ENCODE peak calls at places on chromosome 10, in nine cellular contexts. A is dorsolateral prefrontal cortex; S is CD8-positive, alpha-beta T cell; I is ovary; P is adrenal gland; Q is B cell; B is neural crest cell; L is AG09319; R is endothelial cell. H is an unnamed sample.

GRCh38 chr10:76329891-76330575 is 898.6 kb downstream of the LRMDA start:
- DNase-seq in A (no peak), S (no peak), I (no peak), P (no peak), Q (no peak), B (no peak), L (no peak), R (no peak), H (no peak)

GRCh38 chr10:104013489-104013888 is 46.5 kb downstream of the SLK start:
- DNase-seq in A (no peak), S (no peak), I (no peak), P (no peak), Q (no peak), B (no peak), L (no peak), R (no peak), H (no peak)

GRCh38 chr10:79562135-79562756 is 2.0 kb upstream of the SFTPA2 start:
- DNase-seq in A (peak; percentile 77), S (peak; percentile 51), I (peak; percentile 51), P (peak; percentile 70), Q (peak; percentile 57), B (peak; percentile 73), L (peak; percentile 12), R (peak; percentile 77), H (peak; percentile 53)

GRCh38 chr10:17644485-17644964 is 574 bp downstream of the STAM start:
- DNase-seq in A (no peak), S (no peak), I (no peak), P (no peak), Q (no peak), B (peak; percentile 2), L (no peak), R (no peak), H (no peak)

GRCh38 chr10:96448021-96448457 is 65.7 kb downstream of the TLL2 start:
- DNase-seq in A (no peak), S (no peak), I (no peak), P (no peak), Q (no peak), B (no peak), L (no peak), R (no peak), H (peak; percentile 54)

GRCh38 chr10:70738425-70739121 is 46.6 kb downstream of the TBATA start:
- DNase-seq in A (no peak), S (no peak), I (no peak), P (no peak), Q (no peak), B (no peak), L (no peak), R (no peak), H (no peak)

GRCh38 chr10:72243822-72244437 is 27.9 kb upstream of the ASCC1 start:
- DNase-seq in A (no peak), S (no peak), I (peak; percentile 52), P (no peak), Q (no peak), B (no peak), L (peak; percentile 94), R (no peak), H (no peak)

GRCh38 chr10:103584216-103585010 is 90.9 kb downstream of the NEURL1 start:
- DNase-seq in A (no peak), S (peak; percentile 70), I (peak; percentile 75), P (no peak), Q (peak; percentile 83), B (no peak), L (no peak), R (no peak), H (peak; percentile 66)

GRCh38 chr10:20622522-20623270 is 274.4 kb downstream of the NEBL start:
- DNase-seq in A (no peak), S (no peak), I (no peak), P (no peak), Q (no peak), B (no peak), L (peak; percentile 77), R (no peak), H (no peak)

GRCh38 chr10:120978589-120979252 is 127.6 kb downstream of the WDR11 start:
- DNase-seq in A (no peak), S (no peak), I (no peak), P (no peak), Q (no peak), B (no peak), L (no peak), R (no peak), H (no peak)

DNA sequence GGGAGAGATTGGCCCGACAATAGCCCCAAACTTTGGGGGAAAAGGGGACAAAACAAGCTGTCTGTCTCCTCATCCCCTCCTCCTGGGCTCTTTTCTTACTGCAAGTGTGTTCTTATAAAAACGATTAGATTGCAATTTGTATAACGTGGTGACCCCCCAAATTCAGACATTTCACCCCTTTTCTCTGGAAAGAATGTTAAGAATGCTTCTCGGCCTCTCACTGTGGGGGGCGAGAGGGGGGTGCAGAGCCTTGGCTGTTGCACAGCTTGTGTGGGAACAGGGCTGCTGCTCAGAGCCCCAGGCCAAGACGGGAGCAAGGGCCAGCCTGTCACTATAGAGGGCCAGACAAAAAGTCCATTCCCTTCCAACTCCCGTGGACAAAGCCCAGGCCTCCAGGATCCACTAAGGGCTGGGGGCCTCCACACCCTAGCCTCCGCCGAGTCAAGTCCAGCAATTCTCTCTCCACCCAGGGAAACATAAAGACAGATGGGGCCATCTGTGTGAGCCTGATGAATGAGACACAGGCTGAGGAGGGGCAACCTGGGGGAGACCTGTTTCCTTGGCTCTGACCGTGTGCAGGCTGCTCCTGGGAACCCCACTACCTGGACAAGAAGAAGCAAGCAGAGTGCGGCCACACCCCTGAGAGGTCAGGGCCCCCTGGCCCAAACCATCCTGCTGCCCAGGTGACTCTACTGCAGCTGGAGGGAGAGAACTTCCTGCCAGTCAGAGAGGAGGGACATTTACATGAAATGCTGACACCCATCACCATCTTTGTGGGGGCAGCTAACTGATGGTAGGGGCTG is 27.0 kb downstream of the DPCD start:
- DNase-seq in A (no peak), S (no peak), I (no peak), P (no peak), Q (no peak), B (no peak), L (no peak), R (no peak), H (no peak)
- TF ChIP-seq CTCF in A (no peak), S (no peak), I (no peak), P (no peak), Q (no peak), B (no peak), L (no peak), R (no peak), H (no peak)

DNA sequence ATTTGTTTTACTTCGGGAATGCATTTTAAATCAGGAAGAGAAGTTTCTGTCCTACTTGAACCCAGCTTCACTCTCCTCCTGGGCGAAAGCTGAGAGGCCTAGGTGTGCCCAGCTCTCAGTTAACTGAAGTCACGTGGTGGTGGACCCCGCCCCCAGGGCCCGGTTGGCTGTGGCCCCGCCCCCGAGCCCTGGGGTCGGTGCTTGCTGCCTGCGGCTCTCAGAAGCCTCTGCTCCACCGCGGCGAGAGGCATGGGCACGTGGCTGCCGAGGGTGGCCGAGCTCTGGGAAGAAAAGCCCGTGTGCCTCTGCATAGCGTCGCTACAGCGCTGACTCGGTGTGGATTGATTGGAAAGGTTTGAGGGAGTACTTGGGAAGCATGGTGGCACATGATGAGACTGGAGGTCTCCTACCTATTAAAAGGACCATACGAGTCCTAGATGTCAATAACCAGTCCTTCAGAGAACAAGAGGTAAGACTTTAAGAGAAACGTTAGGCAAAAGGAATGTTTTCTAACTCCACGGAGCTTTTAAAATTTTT is 34.1 kb downstream of the NET1 start:
- DNase-seq in A (peak; percentile 65), S (peak; percentile 68), I (peak; percentile 95), P (peak; percentile 93), Q (peak; percentile 92), B (peak; percentile 79), L (peak; percentile 55), R (peak; percentile 96), H (peak; percentile 63)
- TF ChIP-seq CTCF in A (no peak), S (no peak), I (no peak), P (no peak), Q (no peak), B (no peak), L (no peak), R (no peak), H (no peak)

DNA sequence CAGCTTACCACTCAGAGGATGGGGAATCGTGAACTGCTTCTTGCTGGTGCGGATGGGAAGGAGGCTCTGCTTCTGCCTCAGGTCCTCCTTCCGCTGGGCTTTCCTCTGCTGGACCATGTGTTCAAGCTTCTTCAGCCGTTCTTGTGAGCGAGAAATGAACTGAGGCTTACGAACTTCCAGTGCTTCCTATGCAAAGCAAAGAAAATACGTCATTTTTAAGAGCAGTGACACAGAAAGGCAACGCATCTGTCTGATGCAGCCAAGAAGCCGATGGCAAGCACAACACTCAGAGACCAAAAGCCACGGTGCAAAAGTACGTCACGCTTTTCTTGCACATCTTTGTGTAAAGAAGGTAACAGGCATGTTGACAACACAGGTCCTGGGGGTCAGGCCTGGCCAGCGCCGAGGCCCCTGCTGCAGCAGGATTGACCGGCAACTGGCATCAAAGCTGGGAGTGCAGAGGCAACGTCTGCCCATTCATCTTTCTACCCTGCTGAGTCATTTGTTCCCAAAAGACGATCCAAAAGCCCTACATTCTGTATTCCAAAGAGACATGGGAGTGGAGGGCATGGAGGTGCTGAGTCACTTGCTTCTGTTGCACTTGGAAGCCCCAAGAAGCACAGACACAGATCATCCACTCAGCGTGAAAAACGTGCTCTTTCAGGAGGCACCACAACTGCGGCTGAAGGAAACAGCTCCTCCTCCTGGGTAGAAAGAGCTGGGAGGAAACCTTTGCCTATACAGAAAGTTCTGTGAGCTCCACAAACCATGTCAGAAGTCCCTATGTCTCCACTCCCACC is 71.0 kb upstream of the ADAM12 start:
- DNase-seq in A (no peak), S (no peak), I (no peak), P (no peak), Q (no peak), B (no peak), L (no peak), R (no peak), H (no peak)
- TF ChIP-seq CTCF in A (no peak), S (no peak), I (no peak), P (no peak), Q (no peak), B (no peak), L (peak; percentile 10), R (no peak), H (no peak)

GRCh38 chr10:6091630-6092029 is 2.8 kb downstream of the RBM17 start:
- DNase-seq in A (no peak), S (peak; percentile 28), I (no peak), P (no peak), Q (no peak), B (no peak), L (no peak), R (no peak), H (no peak)
- TF ChIP-seq CTCF in A (no peak), S (no peak), I (no peak), P (no peak), Q (no peak), B (no peak), L (no peak), R (no peak), H (no peak)

H was measured in GM13977.